ENCODE peak calls at places on chromosomes 12 and 14, in five cellular contexts. A, L, H, N and P are unnamed samples.

GRCh38 chr14:105503918-105504692 is 13.1 kb downstream of the TEDC1 start:
- DNase-seq in H (no peak), L (no peak), A (no peak), N (no peak), P (no peak)

GRCh38 chr12:48350249-48351021 is at the start of gene ZNF641:
- DNase-seq in A (no peak), L (peak; percentile 54), N (peak; percentile 49), H (peak; percentile 72), P (peak; percentile 44)

GRCh38 chr12:11712491-11712890 is 63.0 kb downstream of the ETV6 start:
- DNase-seq in N (no peak), H (no peak), A (no peak), L (no peak), P (no peak)

GRCh38 chr14:24692382-24693352 is 58.7 kb upstream of the GZMB start:
- DNase-seq in L (no peak), N (no peak), A (no peak), H (no peak), P (no peak)

GRCh38 chr14:36647827-36648753 is 13.6 kb upstream of the PAX9 start:
- DNase-seq in L (no peak), H (no peak), A (no peak), N (peak; percentile 26), P (no peak)

GRCh38 chr12:95202691-95203476 is 14.4 kb downstream of the FGD6 start:
- DNase-seq in A (no peak), H (no peak), L (no peak), N (peak; percentile 40), P (no peak)

GRCh38 chr12:2325501-2325900 is 272.7 kb downstream of the CACNA1C start:
- DNase-seq in H (no peak), N (no peak), L (no peak), A (no peak), P (no peak)

GRCh38 chr12:110248096-110248447 is 33.0 kb upstream of the ATP2A2 start:
- DNase-seq in L (no peak), A (no peak), H (no peak), N (no peak), P (no peak)

GRCh38 chr12:111445311-111446043 is 39.8 kb downstream of the SH2B3 start:
- DNase-seq in H (no peak), N (no peak), L (no peak), A (no peak), P (no peak)

GRCh38 chr12:82687020-82687951 is 580 bp downstream of the TMTC2 start:
- DNase-seq in L (peak; percentile 16), N (peak; percentile 33), A (no peak), H (peak; percentile 58), P (no peak)

GRCh38 chr14:67710209-67710608 is 8.5 kb downstream of the RDH12 start:
- DNase-seq in L (no peak), H (no peak), N (no peak), A (no peak), P (no peak)

GRCh38 chr12:102031852-102032251 is 29.9 kb downstream of the WASHC3 start:
- DNase-seq in N (no peak), L (no peak), H (no peak), A (no peak), P (no peak)

GRCh38 chr14:98347686-98348085 is 924.3 kb downstream of the BCL11B start:
- DNase-seq in N (no peak), A (no peak), H (no peak), L (no peak), P (no peak)

GRCh38 chr14:50018236-50019210 is 97.8 kb downstream of the VCPKMT start:
- DNase-seq in N (peak; percentile 75), A (no peak), L (no peak), H (peak; percentile 64), P (no peak)

GRCh38 chr12:15982071-15982470 is 70.9 kb downstream of the DERA start:
- DNase-seq in L (no peak), A (no peak), N (peak; percentile 55), H (no peak), P (no peak)

GRCh38 chr14:23146980-23147379 is 27.9 kb upstream of the CEBPE start:
- DNase-seq in L (no peak), H (no peak), N (no peak), A (no peak), P (no peak)

GRCh38 chr12:102848832-102849231 is 68.2 kb downstream of the PAH start:
- DNase-seq in A (no peak), H (no peak), N (no peak), L (no peak), P (no peak)

GRCh38 chr12:12705833-12706520 is 10.0 kb upstream of the GPR19 start:
- DNase-seq in N (no peak), L (peak; percentile 59), H (no peak), A (no peak), P (no peak)

GRCh38 chr14:53190938-53191337 is 37.8 kb upstream of the DDHD1 start:
- DNase-seq in A (no peak), L (no peak), N (peak; percentile 48), H (no peak), P (no peak)

GRCh38 chr14:60968099-60968498 is 12.8 kb downstream of the TRMT5 start:
- DNase-seq in A (no peak), H (no peak), N (no peak), L (no peak), P (no peak)

GRCh38 chr12:128015276-128015675 is 251.7 kb upstream of the TMEM132C start:
- DNase-seq in L (no peak), H (no peak), N (no peak), A (no peak), P (no peak)

DNA sequence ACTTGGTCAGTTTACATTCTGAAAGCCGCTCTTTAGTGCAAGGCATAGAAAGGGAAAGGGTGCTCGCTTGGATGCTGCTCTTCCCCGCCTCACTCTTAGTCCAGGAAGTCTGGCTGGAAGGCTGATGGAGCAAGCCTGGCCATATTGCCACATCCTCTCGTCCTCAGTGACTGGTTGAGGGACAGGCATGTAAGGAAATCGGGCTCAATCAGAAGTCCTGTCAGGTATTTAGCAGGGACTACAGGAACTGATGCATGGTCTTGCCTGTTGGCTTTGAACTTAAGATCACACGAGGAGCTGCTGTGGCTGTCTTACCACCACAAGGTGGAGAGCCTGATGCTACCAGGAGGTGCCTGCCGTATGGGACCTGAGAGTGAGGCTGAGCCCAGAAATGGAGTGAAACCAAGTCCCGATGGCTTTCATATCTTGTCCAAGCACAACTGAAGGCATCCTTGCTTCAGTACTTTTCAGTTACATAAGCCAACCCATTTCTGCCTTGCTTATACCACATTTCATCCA is 10.7 kb upstream of the C12orf75 start:
- DNase-seq in A (no peak), N (no peak), H (no peak), L (no peak), P (no peak)
- TF ChIP-seq CTCF in A (peak; percentile 1), N (no peak), H (no peak), L (peak; percentile 15), P (no peak)

DNA sequence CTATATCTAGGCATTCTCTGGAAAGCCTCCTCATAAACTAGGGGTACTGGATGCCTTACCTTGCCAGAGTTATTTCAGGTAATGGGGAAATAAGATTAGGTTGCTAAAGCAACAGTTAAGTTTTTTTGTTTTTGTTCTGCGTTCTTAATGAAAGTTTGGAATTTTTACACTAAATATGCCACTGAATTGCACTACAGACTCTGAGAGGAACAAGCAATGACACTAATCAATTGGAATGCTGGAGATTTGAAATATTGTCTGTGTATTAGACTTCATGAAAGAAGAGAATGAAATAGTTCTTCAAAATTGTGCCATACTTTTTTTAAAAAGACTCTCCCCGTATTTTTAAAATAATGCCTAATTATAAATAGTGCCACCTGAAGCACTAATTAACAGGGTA is 287.8 kb downstream of the NAV3 start:
- DNase-seq in N (no peak), H (no peak), A (no peak), L (no peak), P (no peak)
- TF ChIP-seq CTCF in N (no peak), H (no peak), A (no peak), L (no peak), P (no peak)

DNA sequence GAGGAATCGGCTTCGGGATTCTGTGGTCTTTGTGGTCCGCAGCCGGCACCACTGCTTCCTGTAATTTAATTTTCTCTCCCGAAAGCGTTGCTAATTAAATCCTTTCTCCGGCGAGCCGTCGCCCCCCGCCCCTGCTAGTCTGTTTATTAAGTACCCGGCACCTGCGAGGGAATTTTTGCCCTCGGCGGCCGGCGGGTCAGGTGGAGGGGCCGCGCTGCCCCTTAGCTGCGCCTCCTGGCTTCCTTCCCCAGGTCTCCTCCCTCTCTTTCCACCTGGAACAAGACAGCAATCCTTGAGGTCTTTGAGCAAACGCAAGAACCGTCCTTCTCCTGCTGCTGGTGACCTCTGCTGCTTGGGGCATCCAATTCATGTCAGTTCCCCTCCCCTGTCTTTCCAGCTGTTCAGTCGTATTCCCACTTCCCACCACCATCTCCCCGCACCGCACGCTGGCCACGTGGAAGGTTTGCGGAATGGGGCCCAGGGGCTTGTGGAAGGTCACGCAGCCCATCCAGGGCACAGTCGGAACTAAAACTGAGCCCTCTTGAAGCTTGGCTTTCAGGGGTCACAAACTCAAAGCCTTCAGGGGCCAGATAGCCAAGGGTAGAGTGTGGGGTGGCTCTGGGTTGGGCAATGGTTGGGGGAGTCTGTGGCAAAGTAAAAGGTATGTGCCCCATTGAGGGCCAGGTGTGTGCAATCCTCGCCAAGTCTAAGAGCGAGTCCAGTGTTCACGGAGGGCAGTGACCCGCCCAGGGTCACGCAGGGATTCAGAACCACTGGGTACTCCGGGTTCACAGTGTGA is 16.1 kb downstream of the ZDHHC22 start:
- DNase-seq in A (no peak), L (no peak), H (no peak), N (no peak), P (no peak)
- TF ChIP-seq CTCF in A (no peak), L (peak; percentile 15), H (no peak), N (no peak), P (no peak)

GRCh38 chr12:126055521-126055920 is 990.3 kb downstream of the AACS start:
- DNase-seq in L (no peak), H (no peak), A (peak; percentile 13), N (peak; percentile 91), P (no peak)

DNA sequence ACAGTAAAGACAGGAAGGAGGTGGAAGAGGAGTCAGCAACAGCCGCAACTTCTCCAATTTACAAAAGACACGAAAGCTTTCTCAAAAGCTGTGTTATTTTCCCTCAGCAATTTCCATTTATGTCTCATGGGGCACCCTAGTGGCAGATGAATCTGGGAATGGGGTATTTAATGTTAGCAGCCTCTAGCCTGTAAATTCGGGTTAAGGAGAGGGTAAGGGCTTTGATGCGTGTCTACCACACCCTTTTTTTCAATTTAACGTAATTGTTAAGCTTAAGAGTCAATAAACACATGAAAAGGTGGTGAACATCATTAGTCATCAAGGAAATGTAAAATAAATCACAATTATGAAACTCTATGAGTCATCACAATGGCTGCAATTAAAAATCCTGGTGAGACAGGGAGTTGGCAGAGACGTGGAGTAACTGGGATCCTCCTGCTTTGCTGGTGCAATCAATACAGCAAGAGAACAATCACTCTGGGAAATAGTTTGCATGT is 986.4 kb downstream of the AACS start:
- DNase-seq in L (no peak), H (no peak), A (peak; percentile 27), N (peak; percentile 95), P (no peak)
- TF ChIP-seq CTCF in L (no peak), H (no peak), A (no peak), N (peak; percentile 45), P (no peak)

DNA sequence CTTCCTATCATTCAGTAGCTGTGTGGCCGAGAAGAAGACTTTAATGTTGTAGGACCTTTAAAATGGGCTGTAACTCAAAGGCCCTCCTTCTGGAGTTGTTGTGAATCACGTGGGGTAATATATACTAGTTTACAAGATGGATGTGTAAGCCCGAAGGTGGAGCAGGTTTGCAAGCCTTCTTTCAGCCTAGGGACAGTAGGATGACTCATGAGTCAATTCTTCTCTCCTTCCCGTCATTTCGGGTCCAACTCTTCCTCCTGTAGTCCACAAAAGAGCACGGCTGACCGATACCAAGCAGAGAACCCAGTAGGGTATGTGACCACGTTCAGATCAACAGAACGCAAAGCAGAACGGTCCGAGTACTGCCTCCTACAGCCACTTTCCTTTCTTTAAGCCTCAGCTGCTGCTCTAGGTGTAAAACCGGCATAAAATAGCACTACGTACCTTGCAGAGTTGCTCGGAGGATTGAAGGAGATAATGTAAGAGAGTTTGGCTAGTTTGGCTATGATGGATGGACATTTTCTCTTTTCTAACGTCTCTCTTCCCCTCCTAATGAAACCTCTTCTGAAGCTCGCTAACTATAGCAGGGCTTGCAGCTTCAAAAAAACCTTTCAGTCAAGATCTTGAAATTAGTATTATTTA is 1.3 kb upstream of the RASSF3 start:
- DNase-seq in A (no peak), H (no peak), N (peak; percentile 36), L (peak; percentile 16), P (no peak)
- TF ChIP-seq CTCF in A (no peak), H (no peak), N (no peak), L (no peak), P (peak; percentile 3)